ENCODE peak calls at places on chromosomes 16 and 17, in six cellular contexts. P is heart left ventricle; X is stimulated activated CD8-positive, alpha-beta memory T cell treated with anti-CD3 and anti-CD28 coated beads, Interleukin-2, amount 100 ng/mL, for 1 hour; W is cardiac fibroblast; Q is HuH-7; F is esophagus squamous epithelium. S is an unnamed sample.

GRCh38 chr17:66781135-66781534 is 53.8 kb upstream of the CACNG5 start:
- DNase-seq in Q (no peak), X (no peak), P (no peak), W (no peak), F (no peak), S (no peak)

GRCh38 chr16:11298143-11298900 is 17.2 kb upstream of the PRM1 start:
- DNase-seq in Q (no peak), X (no peak), P (no peak), F (no peak), W (no peak), S (no peak)

GRCh38 chr17:77374170-77374936 is 233.6 kb downstream of the SEC14L1 start:
- DNase-seq in W (peak; percentile 80), Q (peak; percentile 96), F (no peak), P (peak; percentile 90), X (no peak), S (peak; percentile 83)

GRCh38 chr17:75639327-75639726 is 6.1 kb downstream of the SMIM5 start:
- DNase-seq in W (no peak), P (peak; percentile 7), X (no peak), Q (no peak), F (no peak), S (peak; percentile 23)

GRCh38 chr16:85321856-85322271 is 209.6 kb upstream of the CIBAR2 start:
- DNase-seq in F (no peak), W (peak; percentile 92), P (peak; percentile 93), X (no peak), Q (peak; percentile 41), S (peak; percentile 32)

GRCh38 chr16:15874745-15875314 is 13.6 kb downstream of the CEP20 start:
- DNase-seq in P (peak; percentile 29), F (no peak), X (no peak), W (peak; percentile 83), Q (peak; percentile 49), S (peak; percentile 71)

GRCh38 chr16:30499284-30499683 is 26.7 kb downstream of the ITGAL start:
- DNase-seq in F (no peak), Q (no peak), X (no peak), W (peak; percentile 12), P (no peak), S (no peak)

GRCh38 chr17:61618950-61619349 is 27.9 kb upstream of the NACA2 start:
- DNase-seq in F (no peak), P (no peak), Q (no peak), W (no peak), X (no peak), S (no peak)

GRCh38 chr16:72876221-72876620 is 171.7 kb downstream of the ZFHX3 start:
- DNase-seq in X (no peak), P (peak; percentile 82), Q (no peak), F (no peak), W (peak; percentile 93), S (no peak)

GRCh38 chr16:83899272-83899897 is 470 bp downstream of the MLYCD start:
- DNase-seq in W (peak; percentile 59), X (no peak), Q (peak; percentile 54), P (peak; percentile 32), F (no peak), S (peak; percentile 61)

GRCh38 chr16:56525154-56525720 is 5.4 kb upstream of the BBS2 start:
- DNase-seq in X (no peak), P (no peak), F (no peak), W (peak; percentile 71), Q (no peak), S (no peak)

GRCh38 chr16:16127469-16128116 is 95.7 kb downstream of the ABCC6 start:
- DNase-seq in W (peak; percentile 78), X (peak; percentile 26), Q (peak; percentile 84), F (no peak), P (peak; percentile 50), S (peak; percentile 73)

GRCh38 chr17:67095803-67096202 is 51.4 kb downstream of the CACNG1 start:
- DNase-seq in W (peak; percentile 83), X (no peak), Q (no peak), F (no peak), P (no peak), S (peak; percentile 41)

GRCh38 chr16:87461466-87461975 is 31.3 kb downstream of the ZCCHC14 start:
- DNase-seq in W (peak; percentile 47), F (no peak), Q (peak; percentile 99), P (peak; percentile 65), X (no peak), S (peak; percentile 97)

GRCh38 chr16:58020628-58021521 is 4.7 kb upstream of the MMP15 start:
- DNase-seq in Q (no peak), X (peak; percentile 33), F (no peak), P (no peak), W (peak; percentile 64), S (peak; percentile 59)

GRCh38 chr16:51939371-51940005 is 607.5 kb downstream of the TOX3 start:
- DNase-seq in Q (no peak), W (no peak), X (no peak), P (no peak), F (no peak), S (no peak)

GRCh38 chr16:71676236-71676635 is 48.3 kb downstream of the PHLPP2 start:
- DNase-seq in P (no peak), Q (no peak), F (no peak), X (no peak), W (no peak), S (no peak)

GRCh38 chr17:42163113-42163512 is 8.3 kb upstream of the RAB5C start:
- DNase-seq in Q (peak; percentile 86), W (no peak), F (no peak), X (no peak), P (no peak), S (no peak)

GRCh38 chr17:1709971-1710806 is at the start of gene TLCD2:
- DNase-seq in Q (peak; percentile 82), P (peak; percentile 83), X (no peak), F (no peak), W (peak; percentile 68), S (peak; percentile 73)

GRCh38 chr16:52491216-52491615 is 55.7 kb downstream of the TOX3 start:
- DNase-seq in F (no peak), X (no peak), W (no peak), P (no peak), Q (no peak), S (no peak)